ENCODE peak calls at places on chromosome 13, in five cellular contexts. W is stimulated activated CD4-positive, alpha-beta T cell treated with anti-CD3 and anti-CD28 coated beads, Interleukin-2, amount 100 ng/mL, for 48 hours; H is neural crest cell; F is mucosa of descending colon; T is T-helper 17 cell. O is an unnamed sample.

GRCh38 chr13:75938811-75939525 is 302.8 kb downstream of the LMO7 start:
- DNase-seq in T (no peak), F (no peak), W (no peak), H (no peak), O (no peak)

GRCh38 chr13:41568990-41569387 is 111.6 kb downstream of the RGCC start:
- DNase-seq in H (no peak), T (no peak), F (no peak), W (no peak), O (no peak)

GRCh38 chr13:75181906-75182305 is 300.1 kb downstream of the TBC1D4 start:
- DNase-seq in H (no peak), F (no peak), T (no peak), W (no peak), O (no peak)

GRCh38 chr13:110551284-110551683 is 10.2 kb downstream of the RAB20 start:
- DNase-seq in H (no peak), W (no peak), T (no peak), F (no peak), O (no peak)

GRCh38 chr13:58429917-58430316 is 798.4 kb downstream of the PCDH17 start:
- DNase-seq in H (no peak), W (no peak), T (no peak), F (no peak), O (no peak)

GRCh38 chr13:70568571-70568970 is 460.3 kb upstream of the KLHL1 start:
- DNase-seq in W (no peak), F (no peak), H (peak), T (no peak), O (peak)

GRCh38 chr13:78999494-78999893 is 340.5 kb upstream of the OBI1 start:
- DNase-seq in T (no peak), W (no peak), F (no peak), H (no peak), O (no peak)

GRCh38 chr13:112984954-112985802 is 16.2 kb downstream of the MCF2L start:
- DNase-seq in F (peak), T (no peak), H (no peak), W (no peak), O (no peak)

GRCh38 chr13:109783815-109784589 is 2.4 kb downstream of the IRS2 start:
- DNase-seq in W (no peak), T (peak), F (peak), H (no peak), O (no peak)

GRCh38 chr13:44311011-44311481 is 62.6 kb upstream of the SERP2 start:
- DNase-seq in W (no peak), T (no peak), F (no peak), H (no peak), O (no peak)